ENCODE peak calls at places on chromosome 3, in eight cellular contexts. N is CD8-positive, alpha-beta T cell; I is small intestine; L is breast epithelium; S is choroid plexus epithelial cell; U is aorta; V is tibial artery; B is cardiac fibroblast. T is an unnamed sample.

GRCh38 chr3:125137432-125138033 is 75.0 kb downstream of the SLC12A8 start:
- DNase-seq in S (peak; percentile 63), I (no peak), N (no peak), V (no peak), U (no peak), B (peak; percentile 81), L (no peak), T (no peak)

GRCh38 chr3:171227333-171227732 is 200.8 kb upstream of the SLC2A2 start:
- DNase-seq in L (no peak), I (no peak), V (no peak), N (no peak), S (no peak), B (no peak), U (no peak), T (no peak)

GRCh38 chr3:51163051-51163450 is 222.0 kb upstream of the MANF start:
- DNase-seq in I (no peak), U (no peak), N (no peak), V (no peak), L (no peak), S (peak; percentile 1), B (no peak), T (no peak)

GRCh38 chr3:187286467-187287059 is 5.0 kb downstream of the MASP1 start:
- DNase-seq in I (no peak), S (peak; percentile 93), L (no peak), U (no peak), B (peak; percentile 92), V (no peak), N (no peak), T (no peak)

GRCh38 chr3:65861718-65862117 is 177.0 kb downstream of the MAGI1 start:
- DNase-seq in B (no peak), I (no peak), L (no peak), S (no peak), N (no peak), U (no peak), V (no peak), T (no peak)

GRCh38 chr3:65963787-65964707 is 74.7 kb downstream of the MAGI1 start:
- DNase-seq in U (no peak), B (peak; percentile 93), N (no peak), S (peak; percentile 90), L (no peak), I (peak; percentile 89), V (no peak), T (no peak)

GRCh38 chr3:141303481-141304223 is 64.7 kb upstream of the ZBTB38 start:
- DNase-seq in L (no peak), U (no peak), S (peak; percentile 93), I (peak; percentile 83), N (peak; percentile 60), B (peak; percentile 94), V (no peak), T (peak; percentile 60)

GRCh38 chr3:155101398-155101797 is 21.3 kb downstream of the MME start:
- DNase-seq in U (no peak), L (no peak), I (no peak), B (peak; percentile 28), V (no peak), S (peak; percentile 55), N (no peak), T (no peak)

GRCh38 chr3:119676020-119676419 is 1.2 kb downstream of the COX17 start:
- DNase-seq in N (no peak), B (no peak), L (no peak), U (no peak), S (no peak), V (no peak), I (peak; percentile 59), T (no peak)

GRCh38 chr3:119673875-119674274 is 3.3 kb downstream of the COX17 start:
- DNase-seq in L (no peak), V (no peak), I (no peak), B (no peak), S (no peak), U (no peak), N (no peak), T (no peak)

GRCh38 chr3:119677641-119677934 is 382 bp upstream of the COX17 start:
- DNase-seq in V (no peak), L (no peak), I (no peak), B (no peak), S (no peak), U (no peak), N (no peak), T (no peak)

GRCh38 chr3:119676771-119677640 is at the start of gene COX17:
- DNase-seq in V (peak; percentile 96), N (peak; percentile 96), U (peak; percentile 97), B (peak; percentile 97), I (peak; percentile 100), S (peak; percentile 97), L (peak; percentile 94), T (peak; percentile 98)

GRCh38 chr3:119675188-119675874 is 1.9 kb downstream of the COX17 start:
- DNase-seq in B (no peak), S (no peak), I (no peak), U (no peak), N (no peak), V (no peak), L (no peak), T (no peak)
- H3K4me3 ChIP-seq in B (no peak overlapping the region), S (no peak overlapping the region), I (no peak overlapping the region), U (no peak overlapping the region), N (no peak overlapping the region), V (no peak overlapping the region), L (peak overlapping the region; percentile 83), T (no peak overlapping the region)

GRCh38 chr3:178967184-178967532 is 104.5 kb downstream of the ZMAT3 start:
- DNase-seq in L (no peak), U (no peak), N (no peak), V (no peak), B (no peak), I (no peak), S (no peak), T (no peak)

GRCh38 chr3:178971614-178972013 is 100.0 kb downstream of the ZMAT3 start:
- DNase-seq in U (no peak), I (no peak), S (peak; percentile 29), B (no peak), V (no peak), L (no peak), N (no peak), T (no peak)

GRCh38 chr3:178968996-178969700 is 102.5 kb downstream of the ZMAT3 start:
- DNase-seq in I (no peak), L (no peak), N (no peak), B (no peak), U (no peak), S (no peak), V (no peak), T (no peak)

GRCh38 chr3:178964551-178964950 is 107.1 kb downstream of the ZMAT3 start:
- DNase-seq in N (no peak), I (no peak), S (no peak), V (no peak), L (no peak), B (no peak), U (no peak), T (no peak)

DNA sequence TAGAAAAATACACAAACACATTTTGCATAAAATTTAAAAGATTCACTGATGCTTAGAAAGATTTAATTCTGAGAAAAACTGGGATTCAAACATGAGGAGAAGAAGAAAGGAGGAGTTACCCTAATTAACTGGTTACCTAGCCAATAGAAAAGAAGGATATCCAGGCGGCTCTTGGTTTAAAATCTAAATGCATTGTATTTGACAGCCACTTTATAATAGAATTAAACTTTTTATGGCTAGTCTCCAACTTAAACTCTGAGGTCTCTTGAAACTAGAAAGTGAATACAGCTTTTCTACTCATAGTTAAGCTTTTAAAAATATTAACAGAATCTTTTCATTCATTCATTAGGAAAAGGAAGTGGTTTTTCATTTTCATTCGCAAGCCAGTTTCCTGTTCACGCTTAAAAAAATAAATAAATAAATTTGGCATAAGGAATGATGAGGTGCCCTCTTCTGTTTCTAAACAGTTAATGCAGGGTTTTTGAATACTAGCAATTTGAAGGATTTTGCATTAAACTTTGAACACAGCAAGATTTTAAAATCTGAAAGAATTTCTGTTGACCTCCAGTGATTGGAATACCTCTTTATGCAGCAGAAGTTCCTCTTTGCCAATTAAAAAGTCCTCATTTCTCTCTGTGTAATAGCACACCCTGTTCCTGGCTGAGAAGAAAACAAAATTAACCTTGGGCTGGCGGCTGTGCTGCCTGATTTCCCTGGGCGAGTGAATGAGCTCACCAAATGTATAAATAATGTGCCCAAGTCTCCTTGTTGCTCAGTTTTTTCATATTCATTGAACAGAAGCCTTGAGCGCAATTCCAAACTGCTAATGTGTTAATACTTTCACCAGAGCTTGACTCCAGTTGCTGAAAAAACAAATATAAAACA is 105.1 kb downstream of the ZMAT3 start:
- DNase-seq in L (no peak), V (no peak), U (no peak), I (peak; percentile 1), B (peak; percentile 65), S (peak; percentile 65), N (no peak), T (no peak)
- H3K4me3 ChIP-seq in L (no peak overlapping the region), V (no peak overlapping the region), U (peak overlapping the region; percentile 14), I (no peak overlapping the region), B (no peak overlapping the region), S (peak overlapping the region; percentile 25), N (no peak overlapping the region), T (no peak overlapping the region)

GRCh38 chr3:184174646-184175492 is at the start of gene AP2M1:
- DNase-seq in B (peak; percentile 100), N (peak; percentile 96), L (peak; percentile 96), I (peak; percentile 99), V (peak; percentile 99), U (peak; percentile 99), S (peak; percentile 100), T (peak; percentile 98)

GRCh38 chr3:184173374-184173722 is 1.3 kb upstream of the AP2M1 start:
- DNase-seq in I (no peak), L (no peak), V (no peak), S (no peak), B (no peak), U (no peak), N (no peak), T (no peak)

GRCh38 chr3:184175506-184175905 is 851 bp downstream of the AP2M1 start:
- DNase-seq in V (no peak), B (no peak), U (no peak), L (no peak), N (no peak), S (no peak), I (peak; percentile 29), T (no peak)

GRCh38 chr3:184172681-184173373 is 1.8 kb upstream of the AP2M1 start:
- DNase-seq in L (no peak), N (no peak), I (no peak), S (peak; percentile 85), V (no peak), B (peak; percentile 98), U (no peak), T (no peak)

DNA sequence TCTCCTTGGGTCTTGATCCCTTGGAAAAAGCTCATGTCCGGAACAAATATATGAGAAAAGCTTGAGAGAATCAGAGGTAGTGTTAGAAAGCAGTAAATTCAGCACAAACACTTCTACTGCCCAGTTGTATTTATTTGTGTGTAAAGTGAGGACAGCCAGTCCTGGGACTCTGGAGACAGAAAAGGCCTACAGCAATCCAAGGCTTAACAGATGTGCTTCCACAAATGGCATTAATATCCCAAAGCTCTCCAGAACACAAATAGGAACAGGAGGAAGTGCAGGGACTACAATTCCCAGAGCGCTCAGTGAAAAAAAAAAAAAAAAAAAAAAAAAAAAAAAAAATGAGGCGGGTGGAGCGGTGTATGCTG is 393 bp upstream of the AP2M1 start:
- DNase-seq in S (no peak), U (no peak), N (no peak), B (no peak), L (no peak), V (no peak), I (no peak), T (no peak)
- H3K4me3 ChIP-seq in S (no peak overlapping the region), U (no peak overlapping the region), N (no peak overlapping the region), B (no peak overlapping the region), L (no peak overlapping the region), V (no peak overlapping the region), I (no peak overlapping the region), T (no peak overlapping the region)

GRCh38 chr3:33789183-33789954 is 9.1 kb upstream of the PDCD6IP start:
- DNase-seq in U (no peak), N (no peak), B (no peak), L (no peak), I (no peak), V (no peak), S (no peak), T (no peak)

GRCh38 chr3:33791477-33792166 is 6.8 kb upstream of the PDCD6IP start:
- DNase-seq in I (peak; percentile 48), N (no peak), B (peak; percentile 70), L (no peak), S (peak; percentile 36), V (no peak), U (no peak), T (peak; percentile 53)

GRCh38 chr3:33786565-33787327 is 11.7 kb upstream of the PDCD6IP start:
- DNase-seq in N (no peak), U (no peak), B (no peak), L (no peak), I (no peak), S (peak; percentile 31), V (no peak), T (no peak)

GRCh38 chr3:33790091-33790490 is 8.3 kb upstream of the PDCD6IP start:
- DNase-seq in V (no peak), N (no peak), B (no peak), U (no peak), S (no peak), L (no peak), I (no peak), T (no peak)

GRCh38 chr3:33787328-33788009 is 11.0 kb upstream of the PDCD6IP start:
- DNase-seq in B (peak; percentile 82), V (peak; percentile 71), N (peak; percentile 63), S (peak; percentile 84), U (peak; percentile 52), I (peak; percentile 79), L (peak; percentile 56), T (peak; percentile 68)
- H3K4me3 ChIP-seq in B (peak overlapping the region; percentile 2), V (peak overlapping the region; percentile 38), N (no peak overlapping the region), S (peak overlapping the region; percentile 46), U (peak overlapping the region; percentile 12), I (no peak overlapping the region), L (peak overlapping the region; percentile 48), T (peak overlapping the region; percentile 32)